ENCODE peak calls at places on chromosomes 1 and 21, in seven cellular contexts. S is fibroblast of lung, R is RWPE1, V is HCT116, D is foreskin fibroblast, T is colonic mucosa, H is astrocyte of the cerebellum. N is an unnamed sample.
A peak's percentile ranks its signal among the peaks of the same experiment; 100 is the strongest.

GRCh38 chr1:26483980-26484379 is 11.7 kb downstream of the HMGN2 start:
- DNase-seq in T (no peak), D (no peak), H (no peak), V (no peak), S (peak; percentile 62), R (no peak), N (no peak)

GRCh38 chr1:208278638-208279037 is 34.5 kb upstream of the PLXNA2 start:
- DNase-seq in V (no peak), T (no peak), D (no peak), H (no peak), S (no peak), R (no peak), N (no peak)

GRCh38 chr1:35554261-35555211 is 2.7 kb downstream of the KIAA0319L start:
- DNase-seq in T (no peak), H (no peak), R (no peak), V (no peak), D (no peak), S (no peak), N (no peak)

GRCh38 chr1:3287656-3288160 is 166.8 kb upstream of the ARHGEF16 start:
- DNase-seq in T (no peak), D (no peak), R (no peak), V (no peak), H (no peak), S (no peak), N (no peak)

GRCh38 chr1:162632743-162633326 is 571 bp downstream of the DDR2 start:
- DNase-seq in R (no peak), D (no peak), S (peak; percentile 46), V (no peak), H (no peak), T (no peak), N (no peak)

GRCh38 chr1:165173818-165174217 is 182.7 kb downstream of the LMX1A start:
- DNase-seq in R (no peak), T (no peak), S (no peak), D (no peak), V (no peak), H (no peak), N (no peak)

GRCh38 chr21:43012596-43012995 is 38.2 kb downstream of the PKNOX1 start:
- DNase-seq in D (peak; percentile 48), T (no peak), V (no peak), S (no peak), H (no peak), R (peak; percentile 63), N (no peak)

GRCh38 chr1:231395051-231395995 is 26.8 kb downstream of the EGLN1 start:
- DNase-seq in S (peak; percentile 98), H (peak; percentile 93), D (peak; percentile 90), R (peak; percentile 77), T (no peak), V (peak; percentile 79), N (no peak)

GRCh38 chr21:26795866-26796329 is 49.3 kb downstream of the ADAMTS1 start:
- DNase-seq in H (peak; percentile 81), V (no peak), T (peak; percentile 72), R (peak; percentile 67), D (peak; percentile 86), S (peak; percentile 87), N (no peak)

GRCh38 chr1:100252901-100253300 is 3.3 kb upstream of the DBT start:
- DNase-seq in S (no peak), H (no peak), D (no peak), T (no peak), V (no peak), R (no peak), N (no peak)

GRCh38 chr21:15430577-15430976 is 299.2 kb upstream of the USP25 start:
- DNase-seq in S (no peak), D (no peak), V (no peak), R (no peak), T (no peak), H (no peak), N (no peak)

GRCh38 chr1:82317671-82318070 is 516.9 kb downstream of the ADGRL2 start:
- DNase-seq in V (no peak), H (no peak), S (peak; percentile 56), D (peak; percentile 26), R (peak; percentile 35), T (no peak), N (no peak)

GRCh38 chr1:206466840-206467649 is 3.2 kb upstream of the IKBKE start:
- DNase-seq in H (no peak), R (no peak), D (no peak), T (no peak), V (no peak), S (no peak), N (no peak)

GRCh38 chr1:15134285-15134684 is 19.3 kb upstream of the TMEM51 start:
- DNase-seq in R (no peak), T (no peak), H (no peak), S (no peak), V (no peak), D (no peak), N (no peak)

GRCh38 chr1:11286735-11287410 is 13.9 kb downstream of the UBIAD1 start:
- DNase-seq in H (no peak), D (peak; percentile 69), R (no peak), T (no peak), S (peak; percentile 32), V (no peak), N (no peak)

GRCh38 chr1:175481126-175482071 is 262.0 kb downstream of the TNR start:
- DNase-seq in H (no peak), S (peak; percentile 7), R (peak; percentile 32), V (no peak), T (no peak), D (no peak), N (peak; percentile 26)

GRCh38 chr1:162404550-162405160 is 7.3 kb downstream of the SH2D1B start:
- DNase-seq in T (no peak), H (no peak), V (no peak), S (peak; percentile 86), R (no peak), D (peak; percentile 54), N (no peak)

DNA sequence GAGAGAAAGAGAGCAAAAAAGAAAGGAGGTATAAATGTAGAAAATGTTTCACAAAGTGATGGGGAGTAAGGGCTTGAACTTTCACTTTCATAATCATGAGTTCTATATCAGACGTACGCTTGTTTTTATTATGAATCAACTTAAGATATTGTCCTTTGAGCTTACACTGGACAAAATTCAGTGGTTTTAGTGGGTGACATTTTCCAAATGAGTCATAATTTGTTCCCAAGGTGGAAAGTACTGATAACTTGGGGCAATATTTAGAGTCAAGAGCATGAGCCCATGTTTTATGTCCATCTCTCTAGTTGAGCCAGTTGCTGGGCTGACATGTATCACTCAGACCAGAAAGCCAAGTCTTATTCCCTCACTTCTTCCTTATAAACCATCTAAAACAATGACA is 161.6 kb downstream of the CHRM3 start:
- DNase-seq in D (no peak), T (no peak), R (no peak), S (peak; percentile 11), H (no peak), V (no peak), N (no peak)
- TF ChIP-seq CTCF in D (no peak), T (no peak), R (no peak), S (no peak), H (no peak), V (no peak), N (no peak)

GRCh38 chr1:91791103-91791502 is 94.8 kb downstream of the TGFBR3 start:
- DNase-seq in T (no peak), D (no peak), H (no peak), S (no peak), R (no peak), V (no peak), N (no peak)
- TF ChIP-seq CTCF in T (no peak), D (no peak), H (no peak), S (no peak), R (no peak), V (no peak), N (no peak)

DNA sequence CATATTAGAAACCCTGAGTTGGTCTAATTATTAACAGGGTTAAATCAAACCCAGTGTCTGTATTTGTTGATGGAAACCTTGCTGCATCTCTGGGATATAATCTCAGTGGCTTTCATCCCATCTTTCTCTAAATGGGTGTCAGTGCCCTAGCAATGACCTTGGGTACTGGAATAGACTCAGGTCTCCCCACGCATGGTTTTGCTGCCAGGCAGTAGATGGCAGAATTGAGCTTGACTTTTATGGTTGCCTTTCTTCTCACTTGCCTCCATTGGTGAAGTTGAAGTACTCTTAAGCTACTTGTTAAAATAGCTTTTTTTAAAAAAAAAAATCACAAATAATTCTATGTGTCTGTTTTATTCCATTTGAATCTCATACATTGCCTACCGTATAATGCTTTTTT is 81.8 kb upstream of the HMCN1 start:
- DNase-seq in H (no peak), D (no peak), T (no peak), R (no peak), S (no peak), V (peak; percentile 22), N (no peak)
- TF ChIP-seq CTCF in H (no peak), D (no peak), T (no peak), R (no peak), S (peak; percentile 14), V (peak; percentile 49), N (no peak)

GRCh38 chr1:32072622-32073386 is at the start of gene TMEM39B:
- DNase-seq in H (peak; percentile 88), R (peak; percentile 96), S (peak; percentile 96), D (peak; percentile 96), V (peak; percentile 86), T (peak; percentile 95), N (peak; percentile 92)
- TF ChIP-seq CTCF in H (peak; percentile 16), R (no peak), S (no peak), D (no peak), V (no peak), T (no peak), N (no peak)

GRCh38 chr1:168086438-168086837 is 50.3 kb downstream of the GPR161 start:
- DNase-seq in R (no peak), S (no peak), D (no peak), H (no peak), T (no peak), V (no peak), N (no peak)
- TF ChIP-seq CTCF in R (no peak), S (no peak), D (no peak), H (no peak), T (no peak), V (no peak), N (no peak)

DNA sequence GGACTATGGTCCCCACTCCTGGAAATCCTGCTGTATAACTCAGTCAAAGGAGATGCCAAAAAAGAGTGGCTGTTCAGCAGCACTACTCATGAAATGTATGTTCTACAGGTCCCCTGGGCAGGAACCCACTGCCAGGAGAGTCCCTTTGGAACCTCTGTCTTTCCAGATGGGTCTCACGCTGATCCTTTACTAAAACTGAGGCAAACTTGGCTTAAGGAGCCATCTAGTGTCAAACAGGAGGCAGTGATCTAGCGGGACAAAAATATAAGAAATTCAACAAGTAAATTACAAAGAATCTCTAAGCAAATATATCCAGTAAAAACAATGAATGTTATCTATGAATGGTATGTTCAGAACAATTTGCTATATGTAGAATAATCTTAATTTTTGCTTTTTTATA is 80.5 kb upstream of the PRMT6 start:
- DNase-seq in D (no peak), H (no peak), R (no peak), V (no peak), T (no peak), S (no peak), N (no peak)
- TF ChIP-seq CTCF in D (peak; percentile 6), H (no peak), R (no peak), V (no peak), T (no peak), S (no peak), N (no peak)